ENCODE peak calls at places on chromosomes 13 and 19, in eight cellular contexts. E is HEK293T, C is retinal pigment epithelial cell, P is iPS DF 19.7, R is germinal center, O is stromal cell of bone marrow, T is HTR-8/SVneo, Q is caudate nucleus. Z is an unnamed sample.

GRCh38 chr13:33080962-33081655 is 64.9 kb downstream of the KL start:
- DNase-seq in E (no peak), C (no peak), P (no peak), R (no peak), O (peak), T (no peak), Q (no peak), Z (no peak)

GRCh38 chr19:51552996-51553725 is 17.9 kb upstream of the ZNF175 start:
- DNase-seq in E (peak), C (no peak), P (peak), R (no peak), O (peak), T (peak), Q (no peak), Z (peak)

GRCh38 chr13:32261567-32261966 is 53.6 kb downstream of the ZAR1L start:
- DNase-seq in E (no peak), C (peak), P (no peak), R (no peak), O (peak), T (peak), Q (no peak), Z (peak)

GRCh38 chr13:31775686-31776085 is 36.4 kb downstream of the RXFP2 start:
- DNase-seq in E (no peak), C (no peak), P (no peak), R (no peak), O (peak), T (no peak), Q (no peak), Z (no peak)

GRCh38 chr19:15161028-15161984 is 39.5 kb downstream of the NOTCH3 start:
- DNase-seq in E (peak), C (no peak), P (no peak), R (peak), O (no peak), T (peak), Q (no peak), Z (peak)

GRCh38 chr19:57558525-57558924 is 1.1 kb downstream of the ZNF550 start:
- DNase-seq in E (no peak), C (no peak), P (no peak), R (no peak), O (no peak), T (no peak), Q (no peak), Z (no peak)

GRCh38 chr19:47190167-47190727 is 40.8 kb downstream of the BBC3 start:
- DNase-seq in E (no peak), C (peak), P (no peak), R (no peak), O (no peak), T (peak), Q (peak), Z (peak)

GRCh38 chr19:3245050-3245449 is 20.6 kb downstream of the CELF5 start:
- DNase-seq in E (no peak), C (no peak), P (no peak), R (no peak), O (no peak), T (no peak), Q (no peak), Z (no peak)

GRCh38 chr19:17329768-17330545 is 4.7 kb downstream of the ANO8 start:
- DNase-seq in E (no peak), C (no peak), P (no peak), R (no peak), O (no peak), T (no peak), Q (no peak), Z (no peak)

GRCh38 chr19:12792048-12792852 is 964 bp downstream of the JUNB start:
- DNase-seq in E (no peak), C (no peak), P (no peak), R (no peak), O (no peak), T (no peak), Q (peak), Z (peak)

GRCh38 chr19:10662384-10663251 is 8.5 kb downstream of the ILF3 start:
- DNase-seq in E (no peak), C (no peak), P (no peak), R (peak), O (no peak), T (no peak), Q (no peak), Z (no peak)

GRCh38 chr13:111905609-111905945 is 161.4 kb upstream of the SOX1 start:
- DNase-seq in E (no peak), C (no peak), P (no peak), R (no peak), O (no peak), T (no peak), Q (no peak), Z (no peak)

GRCh38 chr13:113489549-113490495 is 689 bp downstream of the DCUN1D2 start:
- DNase-seq in E (peak), C (no peak), P (no peak), R (peak), O (no peak), T (no peak), Q (no peak), Z (peak)

GRCh38 chr13:110387451-110388140 is 80.5 kb downstream of the COL4A2 start:
- DNase-seq in E (no peak), C (no peak), P (no peak), R (no peak), O (no peak), T (no peak), Q (no peak), Z (peak)

GRCh38 chr13:23794267-23795161 is 94.7 kb downstream of the MIPEP start:
- DNase-seq in E (no peak), C (no peak), P (no peak), R (no peak), O (peak), T (peak), Q (no peak), Z (no peak)

GRCh38 chr19:29753190-29753933 is 38.3 kb upstream of the C19orf12 start:
- DNase-seq in E (no peak), C (no peak), P (no peak), R (no peak), O (no peak), T (no peak), Q (no peak), Z (no peak)

GRCh38 chr13:57624565-57625435 is 6.7 kb upstream of the PCDH17 start:
- DNase-seq in E (peak), C (no peak), P (no peak), R (no peak), O (peak), T (peak), Q (no peak), Z (peak)

GRCh38 chr13:97471721-97472120 is 37.8 kb downstream of the RAP2A start:
- DNase-seq in E (no peak), C (no peak), P (no peak), R (no peak), O (no peak), T (no peak), Q (no peak), Z (no peak)

GRCh38 chr19:41795031-41795461 is 1.3 kb upstream of the CEACAM3 start:
- DNase-seq in E (peak), C (no peak), P (peak), R (peak), O (no peak), T (no peak), Q (no peak), Z (peak)

GRCh38 chr13:30307194-30307965 is at the start of gene KATNAL1:
- DNase-seq in E (peak), C (no peak), P (no peak), R (peak), O (no peak), T (peak), Q (peak), Z (peak)

GRCh38 chr13:114099191-114099590 is 33.2 kb downstream of the RASA3 start:
- DNase-seq in E (peak), C (no peak), P (no peak), R (no peak), O (peak), T (no peak), Q (no peak), Z (peak)

GRCh38 chr19:17339088-17339741 is 1.9 kb downstream of the GTPBP3 start:
- DNase-seq in E (peak), C (no peak), P (no peak), R (peak), O (no peak), T (no peak), Q (no peak), Z (no peak)

GRCh38 chr13:20193924-20194631 is 1.3 kb upstream of the GJB2 start:
- DNase-seq in E (no peak), C (no peak), P (no peak), R (no peak), O (no peak), T (no peak), Q (no peak), Z (no peak)

GRCh38 chr19:18118420-18119242 is 21.1 kb downstream of the MAST3 start:
- DNase-seq in E (no peak), C (no peak), P (no peak), R (no peak), O (no peak), T (no peak), Q (no peak), Z (no peak)

GRCh38 chr19:57269515-57270250 is 10.6 kb upstream of the ZNF460 start:
- DNase-seq in E (no peak), C (peak), P (no peak), R (peak), O (peak), T (peak), Q (no peak), Z (no peak)

GRCh38 chr19:38638461-38638860 is 9.0 kb upstream of the ACTN4 start:
- DNase-seq in E (no peak), C (no peak), P (no peak), R (no peak), O (no peak), T (no peak), Q (no peak), Z (no peak)

GRCh38 chr13:101986316-101986715 is 415.5 kb downstream of the FGF14 start:
- DNase-seq in E (no peak), C (no peak), P (no peak), R (no peak), O (no peak), T (no peak), Q (no peak), Z (no peak)

GRCh38 chr19:13906525-13906904 is 514 bp downstream of the CC2D1A start:
- DNase-seq in E (no peak), C (no peak), P (no peak), R (peak), O (no peak), T (no peak), Q (no peak), Z (peak)

GRCh38 chr13:63287926-63288325 is 1872.3 kb upstream of the PCDH20 start:
- DNase-seq in E (no peak), C (no peak), P (no peak), R (no peak), O (no peak), T (no peak), Q (no peak), Z (no peak)

GRCh38 chr13:76717092-76717491 is 169.1 kb downstream of the KCTD12 start:
- DNase-seq in E (no peak), C (no peak), P (no peak), R (no peak), O (no peak), T (no peak), Q (no peak), Z (no peak)

GRCh38 chr19:54209748-54210494 is 9.3 kb downstream of the RPS9 start:
- DNase-seq in E (peak), C (peak), P (no peak), R (no peak), O (peak), T (peak), Q (peak), Z (peak)

Z was measured in SJCRH30.